ENCODE peak calls at places on chromosomes 2 and 18, in six cellular contexts. A is A549, Y is thyroid gland, E is fibroblast of lung, T is suprapubic skin, O is BE2C. W is an unnamed sample. For H3K4me1, the result is how much of the 10 kb centered on the place peaks cover.

GRCh38 chr2:172350844-172351480 is 76.4 kb upstream of the ITGA6 start:
- DNase-seq in O (no peak), T (no peak), Y (peak), A (no peak), E (no peak), W (no peak)

GRCh38 chr18:50734342-50734741 is 85.5 kb downstream of the MRO start:
- DNase-seq in T (no peak), O (no peak), A (no peak), Y (no peak), E (no peak), W (no peak)

GRCh38 chr18:31049189-31049588 is 6.6 kb upstream of the DSC3 start:
- DNase-seq in A (no peak), E (no peak), O (peak), T (no peak), Y (no peak), W (no peak)

GRCh38 chr2:8685697-8686358 is 4.0 kb downstream of the ID2 start:
- DNase-seq in T (peak), O (peak), E (peak), Y (peak), A (peak), W (peak)

GRCh38 chr2:132757002-132757598 is 87.1 kb upstream of the LYPD1 start:
- DNase-seq in T (no peak), A (no peak), E (no peak), Y (no peak), O (no peak), W (no peak)

GRCh38 chr18:77529492-77529891 is 279.8 kb downstream of the GALR1 start:
- DNase-seq in A (no peak), E (no peak), O (peak), Y (no peak), T (no peak), W (no peak)

GRCh38 chr2:181656450-181657261 is at the start of gene CERKL:
- DNase-seq in A (peak), T (no peak), O (peak), Y (peak), E (peak), W (peak)

GRCh38 chr18:2256577-2256976 is 314.7 kb downstream of the METTL4 start:
- DNase-seq in E (no peak), Y (no peak), O (no peak), A (no peak), T (no peak), W (no peak)

DNA sequence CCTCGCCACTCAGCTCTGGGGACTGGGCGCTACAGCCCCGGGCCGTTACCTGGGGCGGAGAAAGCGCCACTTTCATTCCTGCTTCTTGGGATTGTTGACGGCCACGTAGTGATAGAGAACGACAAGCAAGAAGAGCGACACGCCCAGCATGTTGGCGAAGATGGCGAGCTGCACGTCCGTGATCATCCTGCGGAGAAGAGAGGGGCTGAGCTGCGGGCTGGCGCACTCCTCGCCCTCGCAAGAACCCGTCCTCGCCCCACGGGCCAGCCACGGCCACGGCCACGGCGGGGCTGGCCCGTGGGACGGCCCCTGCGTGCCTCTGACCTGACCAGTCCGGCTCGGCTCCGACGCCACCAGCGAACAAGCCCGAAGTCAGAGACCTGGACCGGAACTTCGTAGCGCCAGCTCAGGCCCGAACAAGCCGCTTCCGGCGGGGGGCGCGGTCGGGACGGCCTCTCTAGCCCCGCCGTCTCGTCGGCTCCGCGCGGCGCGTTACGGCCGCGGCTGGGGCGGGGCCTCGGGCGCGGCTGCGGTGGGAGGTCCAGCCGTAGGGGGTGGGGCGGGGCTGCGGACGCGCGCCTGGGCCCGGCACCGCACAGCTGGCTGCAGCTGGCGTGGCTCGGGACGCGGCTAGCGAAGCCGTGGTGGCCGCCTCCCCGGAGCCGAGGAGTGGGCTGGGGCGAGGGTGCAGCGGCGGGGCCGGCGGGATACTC is at the start of gene OST4:
- DNase-seq in O (peak), E (peak), Y (peak), A (peak), T (peak), W (peak)
- H3K4me1 ChIP-seq in O (under half), E (under half), Y (under half), A (under half), T (under half), W (under half)

GRCh38 chr2:127406454-127406853 is 11.8 kb upstream of the PROC start:
- DNase-seq in O (no peak), A (no peak), T (no peak), Y (no peak), E (no peak), W (no peak)

GRCh38 chr2:127408807-127409099 is 9.5 kb upstream of the PROC start:
- DNase-seq in T (no peak), A (no peak), Y (no peak), E (no peak), O (no peak), W (no peak)

GRCh38 chr2:127407091-127407490 is 11.1 kb upstream of the PROC start:
- DNase-seq in Y (no peak), O (no peak), E (no peak), T (no peak), A (no peak), W (no peak)

GRCh38 chr2:127407661-127408003 is 10.6 kb upstream of the PROC start:
- DNase-seq in Y (no peak), E (no peak), A (no peak), T (no peak), O (no peak), W (no peak)

DNA sequence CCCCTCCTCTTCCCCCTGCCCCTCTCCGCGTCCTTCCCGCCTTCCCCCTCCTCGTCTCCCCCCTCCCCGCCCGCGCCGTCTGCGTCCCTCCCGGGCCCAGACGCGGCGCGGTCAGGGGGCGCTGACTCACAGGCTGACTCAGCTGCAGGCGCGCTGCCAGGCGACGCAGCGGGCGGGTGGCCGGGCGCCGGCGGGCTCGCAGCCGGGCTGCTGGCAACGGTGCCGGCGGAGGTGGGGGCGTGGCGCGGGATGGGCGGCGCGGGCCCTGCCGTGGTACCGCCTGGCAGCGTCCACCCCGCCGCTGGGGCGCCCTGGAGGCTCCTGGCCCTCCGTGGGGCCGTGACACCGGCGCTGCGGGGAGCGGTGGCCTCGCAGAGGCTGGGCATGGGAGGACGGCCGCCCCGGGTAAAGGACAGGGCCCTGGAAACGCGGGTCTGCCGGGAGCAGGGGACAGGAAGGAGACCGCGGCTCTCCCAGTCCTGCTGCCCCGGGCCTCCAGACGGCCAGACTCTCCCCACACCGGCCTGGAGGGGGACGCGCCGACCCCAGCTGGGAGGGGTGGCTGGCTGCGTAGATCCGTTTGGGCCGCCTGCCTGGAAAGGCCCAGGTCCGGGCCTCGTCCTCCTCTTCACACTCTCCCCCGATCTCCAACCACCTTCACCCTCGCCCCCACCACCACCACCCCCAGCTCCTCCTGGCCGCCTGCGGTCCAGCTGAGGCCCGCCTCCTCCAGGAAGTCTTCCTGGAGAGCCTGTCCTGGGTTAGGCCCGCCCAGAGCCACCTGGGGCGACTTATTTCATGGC is 10.0 kb upstream of the PROC start:
- DNase-seq in T (peak), A (peak), E (peak), Y (peak), O (peak), W (peak)
- H3K4me1 ChIP-seq in T (half or more), A (half or more), E (under half), Y (under half), O (under half), W (under half)

DNA sequence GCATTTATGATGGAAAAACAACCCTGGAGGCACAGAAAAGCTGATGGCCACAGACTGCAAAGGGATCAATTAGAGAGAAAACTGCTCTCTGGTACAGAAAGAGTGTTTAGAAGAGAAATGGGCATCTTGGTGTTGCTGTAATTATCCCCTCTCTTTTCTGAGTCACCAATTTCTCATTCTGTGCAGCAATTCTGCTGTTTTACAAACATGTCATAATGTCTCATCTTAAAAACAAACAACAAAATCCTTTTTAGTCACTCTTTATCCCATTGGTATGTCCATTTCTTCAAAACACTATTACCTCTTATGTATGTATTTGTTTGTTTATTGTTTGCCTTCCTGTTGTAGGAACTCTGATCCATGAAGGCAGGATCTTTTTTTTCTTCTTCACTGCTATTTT is 73.9 kb upstream of the HK2 start:
- DNase-seq in A (no peak), T (no peak), E (no peak), O (no peak), Y (no peak), W (no peak)
- H3K4me1 ChIP-seq in A (under half), T (under half), E (under half), O (under half), Y (under half), W (under half)

GRCh38 chr2:130830538-130830937 is 6.2 kb upstream of the ARHGEF4 start:
- DNase-seq in A (no peak), O (no peak), E (no peak), Y (no peak), T (no peak), W (no peak)

GRCh38 chr2:130828461-130828860 is 8.3 kb upstream of the ARHGEF4 start:
- DNase-seq in E (no peak), Y (no peak), T (no peak), O (no peak), A (peak), W (no peak)

GRCh38 chr2:130832296-130832940 is 4.3 kb upstream of the ARHGEF4 start:
- DNase-seq in Y (peak), A (no peak), O (no peak), T (no peak), E (no peak), W (no peak)

GRCh38 chr2:130829020-130829419 is 7.7 kb upstream of the ARHGEF4 start:
- DNase-seq in T (no peak), O (no peak), A (peak), Y (no peak), E (peak), W (no peak)

DNA sequence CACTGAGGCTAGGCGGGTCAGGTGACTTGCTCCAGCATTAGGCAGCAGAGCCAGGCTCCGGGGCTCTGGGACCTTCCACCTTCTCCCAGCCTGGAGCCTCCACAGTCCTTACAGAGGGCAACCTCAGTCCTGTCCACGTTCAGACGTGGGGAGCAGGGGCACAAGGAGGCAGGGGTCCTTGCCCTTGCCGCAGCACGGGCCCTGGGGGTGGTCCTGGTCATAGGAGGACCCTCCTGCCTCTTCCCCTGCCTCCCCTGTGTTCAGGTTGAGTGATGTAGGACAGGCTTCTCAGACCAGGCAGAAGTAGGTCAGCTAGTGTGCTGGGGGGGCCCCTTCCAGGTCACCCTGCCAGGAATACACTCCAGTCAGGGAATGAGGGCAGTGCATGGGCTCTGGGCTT is 5.4 kb upstream of the ARHGEF4 start:
- DNase-seq in E (no peak), Y (peak), T (no peak), O (no peak), A (no peak), W (no peak)
- H3K4me1 ChIP-seq in E (under half), Y (under half), T (under half), O (under half), A (under half), W (under half)

GRCh38 chr2:105783972-105784371 is 39.3 kb downstream of the NCK2 start:
- DNase-seq in E (no peak), T (no peak), O (no peak), Y (no peak), A (no peak), W (no peak)
- H3K4me1 ChIP-seq in E (under half), T (under half), O (under half), Y (under half), A (under half), W (under half)

GRCh38 chr18:13547347-13547746 is 179.0 kb downstream of the FAM210A start:
- DNase-seq in Y (peak), A (no peak), O (no peak), T (no peak), E (no peak), W (no peak)
- H3K4me1 ChIP-seq in Y (under half), A (under half), O (under half), T (under half), E (under half), W (under half)

GRCh38 chr2:65313126-65313953 is 85.7 kb downstream of the ACTR2 start:
- DNase-seq in O (no peak), Y (no peak), A (no peak), T (no peak), E (no peak), W (no peak)

GRCh38 chr2:65315042-65315441 is 87.4 kb downstream of the ACTR2 start:
- DNase-seq in A (no peak), Y (no peak), T (no peak), O (no peak), E (no peak), W (no peak)

GRCh38 chr2:65311596-65311995 is 84.0 kb downstream of the ACTR2 start:
- DNase-seq in E (no peak), T (no peak), O (no peak), Y (no peak), A (no peak), W (no peak)

GRCh38 chr2:65316072-65316471 is 88.4 kb downstream of the ACTR2 start:
- DNase-seq in E (peak), T (no peak), O (no peak), A (no peak), Y (no peak), W (no peak)

GRCh38 chr2:65313954-65314256 is 86.3 kb downstream of the ACTR2 start:
- DNase-seq in A (no peak), E (no peak), T (no peak), O (no peak), Y (no peak), W (no peak)
- H3K4me1 ChIP-seq in A (under half), E (under half), T (under half), O (under half), Y (under half), W (under half)

DNA sequence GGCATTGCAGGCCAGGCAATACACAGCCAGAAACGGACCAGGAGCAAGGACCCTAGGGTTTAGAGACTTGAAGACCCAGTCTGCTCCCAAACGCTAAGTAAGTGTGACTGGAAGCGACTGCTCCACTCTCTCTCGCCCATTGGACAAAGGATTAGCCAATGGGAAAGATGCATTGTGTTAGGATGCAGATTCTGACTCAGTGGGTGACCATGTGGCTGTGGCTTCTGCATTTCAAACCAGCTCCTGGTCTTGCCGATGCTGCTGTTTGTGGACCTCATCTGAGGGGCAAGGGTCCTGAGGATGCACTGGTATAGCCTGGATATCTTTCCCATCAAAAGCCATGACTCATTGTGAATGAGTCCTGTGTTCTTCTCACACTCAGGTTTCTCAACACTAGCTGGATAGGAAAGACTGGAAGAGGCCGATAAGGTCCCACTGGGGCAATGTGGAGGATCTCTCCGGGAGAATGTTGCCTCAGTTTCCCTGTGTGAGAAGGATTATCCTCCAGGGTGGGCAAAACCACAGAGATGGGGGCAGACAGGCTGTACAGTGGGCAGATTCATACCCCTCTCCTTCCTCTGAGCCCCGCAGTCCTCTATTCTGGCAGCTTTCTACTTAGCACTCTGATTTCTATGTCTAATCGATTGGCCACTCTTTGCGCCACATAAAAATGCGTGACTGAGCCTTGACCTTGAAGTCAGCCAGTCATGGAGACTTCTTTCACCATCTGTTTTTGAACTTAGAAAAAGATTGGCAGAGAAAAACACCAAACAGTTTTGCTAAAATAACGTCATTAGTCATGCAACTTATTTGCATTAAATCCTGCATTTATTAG is 257.1 kb downstream of the PRKCE start:
- DNase-seq in A (no peak), Y (no peak), T (no peak), E (no peak), O (no peak), W (no peak)
- H3K4me1 ChIP-seq in A (under half), Y (under half), T (under half), E (under half), O (under half), W (under half)